ENCODE peak calls at places on chromosomes 6 and 20, in five cellular contexts. I is hypothalamus, P is Caki2, V is AG10803, L is Calu3. Z is an unnamed sample.

GRCh38 chr6:168418151-168418551 is 22.8 kb upstream of the SMOC2 start:
- DNase-seq in L (no peak), P (no peak), I (no peak), V (no peak), Z (no peak)

GRCh38 chr20:58753267-58753928 is 60.8 kb downstream of the NPEPL1 start:
- DNase-seq in V (no peak), L (no peak), P (no peak), I (no peak), Z (no peak)

GRCh38 chr20:24942679-24943078 is 6.4 kb upstream of the CST7 start:
- DNase-seq in L (no peak), V (no peak), I (no peak), P (no peak), Z (no peak)

GRCh38 chr20:21143194-21143890 is 17.5 kb downstream of the KIZ start:
- DNase-seq in V (no peak), L (no peak), I (no peak), P (no peak), Z (no peak)

GRCh38 chr6:5851261-5851757 is 155.4 kb downstream of the NRN1 start:
- DNase-seq in L (peak), I (peak), V (peak), P (peak), Z (peak)

GRCh38 chr20:48785801-48786200 is 42.0 kb downstream of the PREX1 start:
- DNase-seq in P (no peak), I (no peak), L (no peak), V (no peak), Z (no peak)

GRCh38 chr20:41616228-41616627 is 1.9 kb downstream of the CHD6 start:
- DNase-seq in V (peak), P (no peak), I (no peak), L (no peak), Z (peak)

GRCh38 chr6:105388392-105388791 is 14.5 kb downstream of the PREP start:
- DNase-seq in L (no peak), I (no peak), P (no peak), V (no peak), Z (no peak)

GRCh38 chr6:10901751-10902150 is 14.9 kb downstream of the SYCP2L start:
- DNase-seq in V (no peak), P (no peak), I (no peak), L (no peak), Z (no peak)

GRCh38 chr6:79544299-79544927 is 7.2 kb upstream of the LCA5 start:
- DNase-seq in P (peak), L (no peak), V (peak), I (peak), Z (peak)

GRCh38 chr20:23205656-23206055 is 119.5 kb upstream of the CD93 start:
- DNase-seq in L (no peak), I (peak), P (peak), V (peak), Z (peak)

GRCh38 chr6:158158748-158159147 is 9.3 kb downstream of the SERAC1 start:
- DNase-seq in L (no peak), V (peak), P (no peak), I (no peak), Z (no peak)

GRCh38 chr6:90285611-90286381 is 10.8 kb downstream of the BACH2 start:
- DNase-seq in P (peak), I (peak), V (peak), L (peak), Z (peak)

GRCh38 chr20:61331542-61331941 is 79.5 kb downstream of the CDH4 start:
- DNase-seq in I (peak), V (no peak), P (no peak), L (no peak), Z (no peak)

GRCh38 chr20:21102252-21102609 is 3.9 kb downstream of the LINC00237 start:
- DNase-seq in P (no peak), L (no peak), I (peak), V (no peak), Z (no peak)

GRCh38 chr6:73688351-73688750 is 7.7 kb upstream of the CD109 start:
- DNase-seq in P (no peak), I (no peak), V (no peak), L (no peak), Z (no peak)

GRCh38 chr20:32737371-32738223 is 5.7 kb downstream of the COMMD7 start:
- DNase-seq in L (no peak), V (peak), P (peak), I (no peak), Z (peak)

GRCh38 chr20:41080866-41081265 is 52.2 kb downstream of the TOP1 start:
- DNase-seq in V (no peak), L (no peak), I (no peak), P (no peak), Z (no peak)

GRCh38 chr6:158219229-158219628 is 51.1 kb downstream of the GTF2H5 start:
- DNase-seq in L (peak), V (peak), P (peak), I (no peak), Z (peak)

GRCh38 chr6:122798099-122798641 is 9.1 kb downstream of the SMPDL3A start:
- DNase-seq in V (peak), L (peak), P (peak), I (no peak), Z (peak)

GRCh38 chr6:31498748-31499147 is 803 bp downstream of the MICB start:
- DNase-seq in L (peak), V (no peak), P (no peak), I (no peak), Z (no peak)

GRCh38 chr20:63538204-63539091 is 1.3 kb upstream of the PTK6 start:
- DNase-seq in V (peak), L (peak), I (no peak), P (no peak), Z (no peak)

GRCh38 chr6:84220809-84221409 is 6.5 kb downstream of the CEP162 start:
- DNase-seq in V (peak), I (no peak), P (no peak), L (no peak), Z (peak)

GRCh38 chr6:142545147-142545546 is 243.3 kb downstream of the ADGRG6 start:
- DNase-seq in L (no peak), V (no peak), P (no peak), I (no peak), Z (no peak)

GRCh38 chr6:76708641-76709331 is 636.3 kb upstream of the IMPG1 start:
- DNase-seq in P (no peak), I (no peak), L (no peak), V (peak), Z (no peak)

GRCh38 chr20:60395993-60396392 is 437.8 kb downstream of the CDH26 start:
- DNase-seq in L (no peak), I (no peak), P (no peak), V (no peak), Z (no peak)

GRCh38 chr6:72857791-72858190 is 235.9 kb downstream of the KCNQ5 start:
- DNase-seq in I (no peak), L (no peak), P (no peak), V (peak), Z (no peak)

GRCh38 chr6:40804905-40805304 is 217.7 kb upstream of the LRFN2 start:
- DNase-seq in P (no peak), V (no peak), L (no peak), I (no peak), Z (no peak)

GRCh38 chr6:53581161-53581560 is 36.3 kb upstream of the GCLC start:
- DNase-seq in L (no peak), I (no peak), V (peak), P (no peak), Z (peak)

GRCh38 chr6:23277521-23278227 is 708.3 kb downstream of the HDGFL1 start:
- DNase-seq in P (no peak), V (no peak), I (no peak), L (no peak), Z (no peak)

GRCh38 chr6:135104199-135104598 is 49.6 kb upstream of the HBS1L start:
- DNase-seq in P (no peak), L (no peak), V (no peak), I (no peak), Z (no peak)

GRCh38 chr6:129749749-129750120 is 39.8 kb upstream of the ARHGAP18 start:
- DNase-seq in L (no peak), P (no peak), V (peak), I (no peak), Z (peak)

GRCh38 chr6:132391391-132392291 is 9.6 kb downstream of the MOXD1 start:
- DNase-seq in L (no peak), V (peak), I (no peak), P (peak), Z (peak)

GRCh38 chr6:96923871-96924493 is 546 bp upstream of the KLHL32 start:
- DNase-seq in I (no peak), L (no peak), P (peak), V (no peak), Z (peak)

GRCh38 chr20:21920231-21920630 is 214.8 kb downstream of the PAX1 start:
- DNase-seq in I (no peak), L (no peak), P (no peak), V (no peak), Z (no peak)

GRCh38 chr6:9646346-9647042 is 768.4 kb downstream of the TFAP2A start:
- DNase-seq in I (no peak), V (peak), P (no peak), L (no peak), Z (peak)

GRCh38 chr6:3340891-3341290 is 82.1 kb downstream of the PSMG4 start:
- DNase-seq in I (no peak), P (no peak), V (peak), L (no peak), Z (no peak)

GRCh38 chr6:83108378-83108777 is 40.9 kb downstream of the DOP1A start:
- DNase-seq in L (no peak), V (no peak), I (no peak), P (no peak), Z (no peak)

GRCh38 chr20:55160996-55161395 is 685.6 kb downstream of the DOK5 start:
- DNase-seq in L (no peak), V (peak), P (no peak), I (no peak), Z (peak)

GRCh38 chr20:53872561-53873248 is 197.7 kb downstream of the BCAS1 start:
- DNase-seq in I (no peak), L (no peak), P (peak), V (peak), Z (no peak)